ENCODE peak calls at places on chromosomes 5 and 9, in ten cellular contexts. H is dorsolateral prefrontal cortex, K is AG10803, M is coronary artery, U is stomach, G is NT2/D1, E is Karpas-422, J is cardiac muscle cell, R is pancreas, T is H7. Q is an unnamed sample.
A peak's percentile ranks its signal among the peaks of the same experiment; 100 is the strongest.

GRCh38 chr5:73482383-73483193 is 15.7 kb upstream of the BTF3 start:
- DNase-seq in H (no peak), K (peak; percentile 62), M (no peak), U (no peak), G (no peak), E (no peak), J (no peak), R (no peak), T (no peak), Q (no peak)

GRCh38 chr9:37752646-37753488 is 738 bp upstream of the TRMT10B start:
- DNase-seq in H (no peak), K (no peak), M (no peak), U (no peak), G (no peak), E (peak; percentile 50), J (no peak), R (no peak), T (peak; percentile 39), Q (no peak)

GRCh38 chr5:54870251-54870650 is 115.1 kb downstream of the ESM1 start:
- DNase-seq in H (no peak), K (no peak), M (no peak), U (no peak), G (no peak), E (no peak), J (no peak), R (no peak), T (no peak), Q (no peak)

GRCh38 chr5:154541553-154541952 is 63.5 kb upstream of the HAND1 start:
- DNase-seq in H (no peak), K (no peak), M (no peak), U (no peak), G (no peak), E (peak; percentile 76), J (no peak), R (no peak), T (peak; percentile 50), Q (no peak)

GRCh38 chr9:119873877-119874276 is 504.6 kb upstream of the BRINP1 start:
- DNase-seq in H (no peak), K (no peak), M (no peak), U (no peak), G (no peak), E (no peak), J (no peak), R (no peak), T (no peak), Q (no peak)

GRCh38 chr9:81652058-81652457 is 37.3 kb downstream of the TLE1 start:
- DNase-seq in H (no peak), K (no peak), M (no peak), U (no peak), G (no peak), E (no peak), J (no peak), R (no peak), T (no peak), Q (no peak)

GRCh38 chr5:65722575-65723424 is 795 bp downstream of the NLN start:
- DNase-seq in H (peak; percentile 14), K (peak; percentile 77), M (no peak), U (no peak), G (no peak), E (peak; percentile 74), J (peak; percentile 50), R (no peak), T (peak; percentile 66), Q (peak; percentile 71)

GRCh38 chr5:95899040-95899439 is 62.6 kb downstream of the ELL2 start:
- DNase-seq in H (no peak), K (no peak), M (no peak), U (no peak), G (no peak), E (no peak), J (no peak), R (no peak), T (no peak), Q (no peak)

GRCh38 chr5:170508660-170509322 is 5.0 kb downstream of the KCNIP1 start:
- DNase-seq in H (no peak), K (no peak), M (no peak), U (no peak), G (no peak), E (no peak), J (no peak), R (no peak), T (peak; percentile 68), Q (peak; percentile 6)

GRCh38 chr5:139481580-139482049 is 943 bp downstream of the STING1 start:
- DNase-seq in H (no peak), K (peak; percentile 55), M (no peak), U (no peak), G (no peak), E (no peak), J (no peak), R (no peak), T (peak; percentile 62), Q (no peak)

GRCh38 chr5:139482050-139482889 is at the start of gene STING1:
- DNase-seq in H (no peak), K (peak; percentile 97), M (peak; percentile 90), U (peak; percentile 85), G (no peak), E (no peak), J (peak; percentile 48), R (no peak), T (no peak), Q (peak; percentile 71)

GRCh38 chr5:139475865-139476651 is 5.3 kb downstream of the SMIM33 start:
- DNase-seq in H (no peak), K (no peak), M (no peak), U (no peak), G (no peak), E (no peak), J (no peak), R (no peak), T (no peak), Q (no peak)

GRCh38 chr5:139486201-139486600 is 3.6 kb upstream of the STING1 start:
- DNase-seq in H (no peak), K (no peak), M (no peak), U (no peak), G (no peak), E (no peak), J (no peak), R (no peak), T (peak; percentile 66), Q (no peak)

GRCh38 chr5:139481122-139481533 is 1.4 kb downstream of the STING1 start:
- DNase-seq in H (no peak), K (no peak), M (peak; percentile 88), U (no peak), G (no peak), E (no peak), J (no peak), R (no peak), T (no peak), Q (no peak)
- H3K4me3 ChIP-seq in H (peak overlapping the region; percentile 57), K (peak overlapping the region; percentile 87), M (peak overlapping the region; percentile 82), U (peak overlapping the region; percentile 49), G (no peak overlapping the region), E (no peak overlapping the region), J (no peak overlapping the region), R (peak overlapping the region; percentile 43), T (no peak overlapping the region), Q (no peak overlapping the region)

DNA sequence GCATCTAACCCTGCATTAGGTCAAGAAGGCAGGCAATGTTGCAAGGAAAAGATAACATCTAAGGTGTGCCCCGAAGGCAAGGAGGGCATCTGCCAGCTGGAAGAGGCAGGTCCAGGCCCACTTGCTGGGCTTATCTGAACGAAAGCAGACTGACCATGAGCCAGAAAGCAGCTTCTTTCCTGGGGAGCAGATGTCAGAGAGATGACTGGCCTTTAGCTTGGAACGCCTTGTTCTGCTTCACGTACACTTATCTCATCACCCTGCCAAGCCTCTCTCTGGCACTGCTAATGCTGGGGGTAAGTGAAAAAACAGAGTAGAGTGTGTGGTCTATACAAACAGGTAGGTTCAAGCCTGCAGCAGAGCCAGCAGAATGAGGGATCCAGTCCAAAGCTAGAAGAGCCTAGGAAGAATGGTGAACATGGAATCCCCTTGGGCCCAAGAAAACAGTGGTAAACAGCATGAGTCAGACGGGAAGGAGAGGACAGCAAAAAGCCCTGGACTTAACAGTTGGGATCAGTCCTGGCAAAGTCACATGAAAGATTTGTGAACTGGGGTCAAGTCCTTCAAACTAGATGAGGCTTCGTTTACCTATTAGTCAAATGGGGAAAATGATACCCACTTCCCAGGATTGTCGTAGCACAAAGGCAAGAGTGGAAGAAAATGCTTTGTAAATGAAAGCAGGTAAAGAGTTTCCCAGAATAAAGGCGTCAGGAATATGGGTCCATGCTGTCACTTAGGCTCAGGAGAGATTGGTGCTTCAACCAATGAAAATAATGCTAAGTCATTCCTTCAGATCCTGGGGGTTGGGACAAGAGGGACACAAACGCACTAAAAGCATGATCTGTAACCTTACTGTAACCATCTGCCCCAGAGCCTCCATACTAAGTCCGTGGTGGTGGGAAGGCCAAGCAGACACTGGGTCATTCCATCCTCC is 200.9 kb downstream of the SLIT3 start:
- DNase-seq in H (peak; percentile 81), K (peak; percentile 34), M (no peak), U (no peak), G (no peak), E (no peak), J (no peak), R (no peak), T (no peak), Q (no peak)
- H3K4me3 ChIP-seq in H (no peak overlapping the region), K (no peak overlapping the region), M (no peak overlapping the region), U (no peak overlapping the region), G (no peak overlapping the region), E (no peak overlapping the region), J (no peak overlapping the region), R (no peak overlapping the region), T (no peak overlapping the region), Q (no peak overlapping the region)

DNA sequence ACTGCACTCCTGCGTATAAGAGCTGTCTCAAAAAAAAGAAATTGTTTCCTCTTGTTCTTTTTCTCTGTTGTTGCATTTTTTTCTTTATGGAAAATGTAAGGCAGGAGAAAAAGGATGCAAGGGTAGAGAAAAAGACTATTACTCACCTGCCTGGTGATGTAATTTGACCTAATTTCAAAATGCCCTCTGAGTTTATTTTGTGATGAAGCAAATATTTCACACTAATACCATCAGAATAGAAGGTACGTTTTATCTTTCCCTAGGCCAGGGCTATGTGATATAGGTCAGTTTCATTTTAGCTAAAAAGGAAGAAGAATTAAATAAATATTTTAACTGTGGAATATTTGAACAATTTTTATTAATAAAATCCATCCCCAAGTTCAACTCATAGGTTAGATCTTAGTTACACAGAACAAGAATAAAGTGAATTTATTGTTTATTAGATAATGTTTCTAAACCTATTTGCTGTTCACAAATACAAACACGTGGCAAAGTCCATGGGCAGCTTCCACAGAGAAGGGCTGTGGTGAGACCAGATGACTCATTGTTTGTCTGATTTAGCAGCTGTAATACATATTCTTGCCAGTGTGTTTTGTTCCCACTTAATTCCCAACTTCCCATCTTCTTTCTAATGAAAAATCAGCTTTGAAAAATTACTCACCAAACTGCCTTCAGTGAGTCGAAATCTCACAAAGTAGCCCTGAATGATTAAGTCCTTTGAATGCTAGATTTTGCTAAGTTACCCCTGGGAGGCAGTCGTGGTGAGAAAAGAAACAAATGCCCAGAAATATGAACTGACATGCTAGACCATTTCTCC is 52.8 kb upstream of the CCDC112 start:
- DNase-seq in H (no peak), K (peak; percentile 88), M (no peak), U (peak; percentile 36), G (no peak), E (no peak), J (no peak), R (no peak), T (no peak), Q (no peak)
- H3K4me3 ChIP-seq in H (no peak overlapping the region), K (no peak overlapping the region), M (no peak overlapping the region), U (no peak overlapping the region), G (no peak overlapping the region), E (no peak overlapping the region), J (no peak overlapping the region), R (no peak overlapping the region), T (no peak overlapping the region), Q (no peak overlapping the region)

GRCh38 chr5:137960141-137960540 is 70.9 kb downstream of the PKD2L2 start:
- DNase-seq in H (peak; percentile 30), K (no peak), M (no peak), U (no peak), G (no peak), E (no peak), J (no peak), R (no peak), T (no peak), Q (no peak)
- H3K4me3 ChIP-seq in H (no peak overlapping the region), K (no peak overlapping the region), M (no peak overlapping the region), U (no peak overlapping the region), G (no peak overlapping the region), E (no peak overlapping the region), J (no peak overlapping the region), R (no peak overlapping the region), T (no peak overlapping the region), Q (no peak overlapping the region)

Q was measured in HAP-1.